ENCODE peak calls at places on chromosomes 3 and 15, in eight cellular contexts. W is GM13976, G is neural progenitor cell, L is left ventricle myocardium inferior, R is psoas muscle, B is BE2C, F is WTC11, E is uterus. M is an unnamed sample.

GRCh38 chr3:12891985-12892839 is 50.8 kb upstream of the RPL32 start:
- DNase-seq in W (peak), G (peak), L (no peak), R (peak), B (peak), F (peak), E (peak), M (peak)

GRCh38 chr15:89243046-89243690 is 611 bp upstream of the FANCI start:
- DNase-seq in W (no peak), G (no peak), L (no peak), R (no peak), B (no peak), F (no peak), E (peak), M (no peak)

GRCh38 chr3:48125026-48125704 is 63.1 kb downstream of the CDC25A start:
- DNase-seq in W (no peak), G (no peak), L (no peak), R (no peak), B (no peak), F (no peak), E (no peak), M (no peak)

GRCh38 chr3:194231840-194232832 is 96.2 kb downstream of the HES1 start:
- DNase-seq in W (no peak), G (no peak), L (no peak), R (no peak), B (no peak), F (peak), E (no peak), M (no peak)

GRCh38 chr3:11907667-11908660 is 61.3 kb upstream of the TAMM41 start:
- DNase-seq in W (no peak), G (no peak), L (no peak), R (no peak), B (no peak), F (no peak), E (no peak), M (no peak)

GRCh38 chr3:46812237-46812791 is 50.9 kb downstream of the MYL3 start:
- DNase-seq in W (peak), G (peak), L (peak), R (peak), B (peak), F (peak), E (peak), M (peak)

GRCh38 chr3:71052725-71053124 is 530.8 kb downstream of the FOXP1 start:
- DNase-seq in W (no peak), G (no peak), L (no peak), R (no peak), B (no peak), F (no peak), E (no peak), M (no peak)

GRCh38 chr3:110327870-110328269 is 743.7 kb upstream of the NECTIN3 start:
- DNase-seq in W (no peak), G (no peak), L (no peak), R (no peak), B (no peak), F (no peak), E (no peak), M (no peak)

GRCh38 chr3:181725830-181726229 is 14.1 kb downstream of the SOX2 start:
- DNase-seq in W (no peak), G (peak), L (no peak), R (no peak), B (no peak), F (no peak), E (no peak), M (peak)

GRCh38 chr15:66389098-66389858 is 2.6 kb downstream of the MAP2K1 start:
- DNase-seq in W (no peak), G (no peak), L (no peak), R (no peak), B (no peak), F (no peak), E (no peak), M (no peak)

GRCh38 chr3:20091331-20091730 is 51.1 kb downstream of the KAT2B start:
- DNase-seq in W (no peak), G (no peak), L (no peak), R (no peak), B (no peak), F (no peak), E (no peak), M (no peak)

GRCh38 chr15:31024330-31024729 is 32.9 kb upstream of the MTMR10 start:
- DNase-seq in W (no peak), G (peak), L (no peak), R (no peak), B (no peak), F (peak), E (no peak), M (no peak)

GRCh38 chr3:139199421-139200010 is 144.3 kb upstream of the MRPS22 start:
- DNase-seq in W (no peak), G (no peak), L (no peak), R (no peak), B (no peak), F (no peak), E (no peak), M (no peak)

GRCh38 chr15:57540736-57541135 is 51.0 kb upstream of the MYZAP start:
- DNase-seq in W (peak), G (no peak), L (no peak), R (no peak), B (no peak), F (no peak), E (no peak), M (no peak)

GRCh38 chr3:139758654-139759291 is 81.0 kb upstream of the NMNAT3 start:
- DNase-seq in W (no peak), G (peak), L (no peak), R (no peak), B (no peak), F (no peak), E (no peak), M (no peak)

GRCh38 chr3:52277071-52277964 is 1.1 kb downstream of the WDR82 start:
- DNase-seq in W (peak), G (peak), L (peak), R (peak), B (peak), F (peak), E (peak), M (peak)

GRCh38 chr3:72576563-72576962 is 271.7 kb downstream of the SHQ1 start:
- DNase-seq in W (no peak), G (no peak), L (no peak), R (no peak), B (no peak), F (no peak), E (no peak), M (no peak)

GRCh38 chr15:73799466-73799865 is 46.3 kb upstream of the INSYN1 start:
- DNase-seq in W (no peak), G (no peak), L (no peak), R (no peak), B (no peak), F (no peak), E (no peak), M (no peak)

GRCh38 chr15:96345560-96346389 is 15.3 kb downstream of the NR2F2 start:
- DNase-seq in W (peak), G (peak), L (peak), R (peak), B (peak), F (peak), E (peak), M (peak)

GRCh38 chr3:54053201-54053600 is 69.2 kb upstream of the CACNA2D3 start:
- DNase-seq in W (no peak), G (no peak), L (no peak), R (no peak), B (no peak), F (no peak), E (no peak), M (no peak)

DNA sequence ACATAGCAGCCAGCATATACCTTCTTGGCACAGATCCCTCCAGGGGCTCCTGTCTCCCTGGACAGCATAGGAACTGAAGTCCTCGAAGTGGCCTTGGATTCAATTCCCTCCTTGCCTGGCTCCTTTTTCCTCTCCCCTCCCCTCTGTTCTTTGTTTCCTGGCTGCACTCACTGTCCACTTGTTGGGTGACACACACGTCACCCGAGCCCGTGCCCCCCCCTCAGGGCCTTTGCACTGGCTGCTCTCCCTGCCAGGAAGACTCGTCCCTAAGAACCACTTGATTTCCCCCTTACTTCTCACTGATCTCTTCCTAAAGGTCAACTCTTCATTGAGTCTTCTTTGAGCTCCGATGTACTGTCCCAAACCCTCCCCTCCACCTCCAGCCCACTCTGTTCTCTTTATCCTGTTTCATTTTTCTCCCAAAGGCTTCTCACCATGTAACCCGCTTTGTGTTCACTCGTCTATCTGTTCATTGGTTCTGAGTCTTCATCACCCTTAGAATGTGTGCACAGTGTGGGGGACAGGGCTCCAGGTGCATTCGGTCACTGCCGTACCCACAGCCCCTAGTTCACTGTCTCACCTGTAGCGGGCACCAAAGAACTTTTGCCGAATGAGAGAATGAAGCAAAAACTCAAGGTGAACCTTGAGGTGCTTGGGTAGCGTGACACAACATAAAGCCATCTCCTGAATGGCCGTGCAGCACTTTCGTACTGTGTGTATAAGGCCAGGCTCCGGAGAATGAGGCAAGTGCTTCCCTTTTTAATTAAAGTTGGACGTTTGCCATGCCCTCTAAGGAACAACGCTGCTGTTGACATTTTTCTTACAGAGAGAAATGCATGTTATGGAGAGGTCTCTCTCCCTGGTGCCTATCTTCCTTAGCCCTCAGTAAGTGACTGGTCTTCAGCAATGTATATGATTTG is 74.0 kb downstream of the CHRNA7 start:
- DNase-seq in W (no peak), G (no peak), L (no peak), R (no peak), B (no peak), F (no peak), E (no peak), M (no peak)
- TF ChIP-seq CTCF in W (no peak), G (no peak), L (no peak), R (no peak), B (peak), F (no peak), E (no peak), M (no peak)

DNA sequence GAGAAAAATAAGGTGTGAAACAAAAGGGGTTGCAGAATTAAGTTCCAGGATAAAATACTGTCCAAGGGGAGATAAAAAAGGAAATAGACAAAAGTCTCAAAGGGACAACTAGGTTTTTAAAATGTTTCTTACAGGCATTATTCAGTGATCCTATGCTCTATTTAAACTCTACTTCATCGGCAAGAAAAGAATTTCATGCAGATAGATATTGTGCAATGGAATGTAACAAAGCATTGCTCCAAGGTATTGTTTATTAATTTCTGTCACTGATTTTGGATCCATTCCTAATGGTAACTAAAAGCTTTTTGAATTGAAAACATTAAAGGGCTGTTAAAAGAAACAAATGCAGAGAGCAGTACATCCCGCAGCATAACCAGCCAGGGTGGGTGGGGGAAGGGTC is 82.8 kb downstream of the THBS1 start:
- DNase-seq in W (no peak), G (no peak), L (no peak), R (no peak), B (no peak), F (no peak), E (no peak), M (no peak)
- TF ChIP-seq CTCF in W (no peak), G (no peak), L (no peak), R (no peak), B (no peak), F (no peak), E (no peak), M (no peak)

DNA sequence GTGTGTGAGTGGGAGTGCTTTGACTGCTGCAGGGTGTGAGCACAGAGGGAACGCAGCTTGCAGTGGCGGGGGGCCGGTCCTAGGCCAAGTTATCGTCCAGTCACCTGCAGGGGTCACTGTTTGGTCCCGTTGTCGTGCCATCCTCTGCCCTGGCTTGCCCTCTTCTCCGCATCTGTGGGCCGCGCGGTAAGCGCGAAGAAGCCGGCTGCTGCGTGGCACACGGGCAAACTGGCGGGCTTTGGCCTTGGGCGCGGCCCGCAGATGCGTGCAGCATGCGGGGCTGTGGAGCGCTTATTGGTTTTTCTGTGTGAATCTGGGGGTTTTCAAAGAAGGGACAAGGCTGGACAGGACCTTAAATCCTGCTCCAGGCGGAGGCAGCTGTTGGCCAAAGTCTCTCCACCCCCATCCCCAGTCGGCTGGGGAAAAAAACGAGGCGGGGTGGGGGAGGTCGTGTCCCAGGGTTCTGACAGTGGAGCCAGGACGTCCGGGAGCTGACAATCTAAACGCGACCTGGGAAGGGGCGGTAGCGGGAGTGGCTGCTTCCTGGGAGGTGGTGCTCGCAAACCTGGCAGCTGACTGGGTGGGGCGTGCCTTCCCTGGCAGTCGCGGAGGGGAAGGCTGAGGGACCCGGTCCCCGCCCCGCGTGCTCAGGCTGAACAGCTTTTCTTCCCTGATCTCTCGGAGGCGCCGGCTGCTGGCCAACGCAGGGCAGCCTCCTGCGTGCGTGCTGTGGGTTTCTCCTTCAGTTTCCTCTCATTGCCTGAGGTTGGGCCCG is 39.7 kb upstream of the VEPH1 start:
- DNase-seq in W (peak), G (peak), L (peak), R (peak), B (peak), F (peak), E (peak), M (peak)
- TF ChIP-seq CTCF in W (no peak), G (peak), L (peak), R (no peak), B (peak), F (peak), E (no peak), M (peak)

GRCh38 chr3:32147935-32148334 is 41.5 kb downstream of the GPD1L start:
- DNase-seq in W (no peak), G (no peak), L (no peak), R (no peak), B (no peak), F (no peak), E (no peak), M (no peak)
- TF ChIP-seq CTCF in W (no peak), G (no peak), L (no peak), R (no peak), B (no peak), F (no peak), E (no peak), M (peak)

GRCh38 chr15:28954466-28955159 is 68.8 kb downstream of the APBA2 start:
- DNase-seq in W (no peak), G (no peak), L (no peak), R (no peak), B (peak), F (no peak), E (no peak), M (no peak)

GRCh38 chr15:28956491-28956890 is 70.7 kb downstream of the APBA2 start:
- DNase-seq in W (no peak), G (no peak), L (no peak), R (no peak), B (no peak), F (no peak), E (no peak), M (no peak)

GRCh38 chr15:28955686-28956421 is 70.1 kb downstream of the APBA2 start:
- DNase-seq in W (no peak), G (no peak), L (no peak), R (no peak), B (no peak), F (no peak), E (no peak), M (no peak)

GRCh38 chr15:28953573-28954195 is 67.9 kb downstream of the APBA2 start:
- DNase-seq in W (no peak), G (no peak), L (no peak), R (no peak), B (no peak), F (no peak), E (no peak), M (no peak)

GRCh38 chr15:28955160-28955502 is 69.4 kb downstream of the APBA2 start:
- DNase-seq in W (no peak), G (peak), L (no peak), R (no peak), B (peak), F (no peak), E (no peak), M (no peak)
- TF ChIP-seq CTCF in W (no peak), G (no peak), L (no peak), R (no peak), B (no peak), F (no peak), E (no peak), M (no peak)

DNA sequence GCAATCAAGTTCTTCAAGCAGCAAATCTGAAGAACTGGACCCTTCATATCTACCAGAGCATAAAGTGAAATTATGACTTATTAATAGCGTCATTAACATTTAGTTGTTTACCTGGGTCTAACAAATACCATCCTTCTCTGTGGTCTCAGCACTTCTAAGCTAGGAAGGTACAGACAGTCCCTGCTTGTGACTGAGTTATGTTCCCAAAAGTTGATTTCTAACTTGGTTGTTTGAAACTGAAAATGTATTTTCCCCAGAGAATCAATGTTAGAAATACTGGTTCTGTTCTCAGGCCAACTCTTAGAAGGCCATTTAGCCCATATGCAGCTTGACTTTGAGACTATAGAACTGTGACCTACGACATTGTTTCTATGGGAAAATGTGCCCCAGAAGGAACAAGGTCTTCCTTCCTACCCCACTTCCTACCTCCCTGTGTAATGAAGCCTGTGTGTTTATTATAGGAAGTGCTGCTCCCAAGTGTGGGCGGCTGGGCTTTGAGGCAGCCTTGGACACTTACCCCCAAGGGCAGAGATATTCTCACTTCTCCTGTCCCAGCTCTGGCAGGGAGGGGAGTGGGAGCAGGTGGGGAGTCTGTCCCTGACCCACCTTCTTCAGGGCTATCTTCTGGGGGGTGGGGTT is 12.2 kb upstream of the MAPK6 start:
- DNase-seq in W (no peak), G (no peak), L (no peak), R (no peak), B (no peak), F (no peak), E (no peak), M (no peak)
- TF ChIP-seq CTCF in W (no peak), G (no peak), L (no peak), R (no peak), B (no peak), F (no peak), E (no peak), M (no peak)

DNA sequence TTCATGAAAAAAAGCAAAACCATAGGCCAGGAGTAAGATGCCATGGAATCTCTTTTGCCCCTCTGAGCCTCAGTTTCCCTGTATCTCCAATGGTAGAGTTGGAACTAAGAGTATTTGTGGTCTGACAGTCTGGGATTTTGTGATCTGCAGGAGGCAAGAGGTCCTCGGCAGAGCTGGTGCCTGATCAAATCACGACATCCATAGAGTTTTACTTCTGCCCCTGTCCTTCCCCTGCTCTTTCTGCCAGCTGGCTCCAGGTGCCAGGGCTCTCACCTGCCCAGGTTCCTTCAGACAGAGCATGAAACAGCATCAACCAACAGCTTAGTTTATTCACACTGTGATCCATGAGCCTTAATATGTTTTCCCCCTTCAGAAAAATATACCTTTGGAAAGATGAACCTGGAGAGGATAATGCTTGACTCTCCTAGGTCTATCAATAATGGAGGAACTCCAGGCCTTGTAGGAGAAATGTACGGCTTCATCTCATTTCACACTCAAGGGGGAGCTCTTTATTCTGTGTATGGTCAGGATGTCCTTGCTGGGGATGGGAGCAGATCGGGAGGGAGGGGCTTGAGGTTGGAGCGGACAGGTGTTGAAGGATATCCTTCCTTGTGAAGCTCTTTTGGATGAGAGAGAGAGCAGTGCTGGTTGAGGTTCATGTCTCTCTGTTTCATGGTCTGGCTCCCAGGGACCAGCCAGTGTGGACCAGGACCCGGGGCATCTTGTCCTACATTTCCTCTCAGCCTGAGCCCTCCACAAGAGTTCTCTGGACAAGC is 309.9 kb downstream of the RPLP1 start:
- DNase-seq in W (no peak), G (peak), L (no peak), R (no peak), B (no peak), F (peak), E (no peak), M (no peak)
- TF ChIP-seq CTCF in W (no peak), G (peak), L (peak), R (no peak), B (peak), F (peak), E (no peak), M (no peak)

GRCh38 chr15:79527821-79528220 is 95.7 kb downstream of the MINAR1 start:
- DNase-seq in W (no peak), G (no peak), L (no peak), R (no peak), B (no peak), F (no peak), E (no peak), M (no peak)
- TF ChIP-seq CTCF in W (no peak), G (no peak), L (no peak), R (no peak), B (no peak), F (no peak), E (no peak), M (no peak)